ENCODE peak calls at places on chromosomes 13 and 19, in five cellular contexts. W is upper lobe of right lung; O is naive thymus-derived CD8-positive, alpha-beta T cell; K is nucleus accumbens; D is T-helper 1 cell. H is an unnamed sample.

GRCh38 chr13:44906758-44907157 is 82.5 kb downstream of the NUFIP1 start:
- DNase-seq in W (no peak), O (no peak), K (no peak), D (no peak), H (peak)

GRCh38 chr13:78607409-78608253 is 4.3 kb upstream of the POU4F1 start:
- DNase-seq in W (no peak), O (no peak), K (no peak), D (no peak), H (no peak)

GRCh38 chr13:52921194-52921593 is 72.8 kb upstream of the PCDH8 start:
- DNase-seq in W (no peak), O (no peak), K (no peak), D (no peak), H (no peak)

GRCh38 chr19:31260171-31260933 is 88.9 kb downstream of the TSHZ3 start:
- DNase-seq in W (no peak), O (no peak), K (no peak), D (no peak), H (no peak)

GRCh38 chr19:7605490-7606222 is 10.0 kb downstream of the CAMSAP3 start:
- DNase-seq in W (no peak), O (no peak), K (no peak), D (no peak), H (no peak)

GRCh38 chr19:15555759-15556633 is 47.7 kb downstream of the CYP4F22 start:
- DNase-seq in W (peak), O (peak), K (peak), D (peak), H (peak)

GRCh38 chr19:972281-972680 is 11.9 kb upstream of the WDR18 start:
- DNase-seq in W (no peak), O (no peak), K (no peak), D (no peak), H (no peak)

GRCh38 chr13:44132710-44133109 is 240.9 kb upstream of the SERP2 start:
- DNase-seq in W (peak), O (no peak), K (no peak), D (no peak), H (no peak)

GRCh38 chr19:44800461-44800860 is 8.4 kb upstream of the BCAM start:
- DNase-seq in W (peak), O (peak), K (peak), D (peak), H (peak)

GRCh38 chr19:9720541-9720940 is 45.6 kb upstream of the ZNF562 start:
- DNase-seq in W (no peak), O (no peak), K (no peak), D (no peak), H (no peak)

GRCh38 chr13:67285611-67286010 is 55.5 kb upstream of the PCDH9 start:
- DNase-seq in W (no peak), O (no peak), K (no peak), D (no peak), H (no peak)

GRCh38 chr13:33870046-33870668 is 52.2 kb downstream of the RFC3 start:
- DNase-seq in W (no peak), O (no peak), K (no peak), D (no peak), H (no peak)

GRCh38 chr13:24407844-24408243 is 98.5 kb downstream of the C1QTNF9 start:
- DNase-seq in W (no peak), O (no peak), K (no peak), D (no peak), H (no peak)

GRCh38 chr13:36352350-36352749 is 6.2 kb upstream of the SPART start:
- DNase-seq in W (no peak), O (no peak), K (no peak), D (no peak), H (no peak)

GRCh38 chr13:66809496-66809895 is 420.6 kb downstream of the PCDH9 start:
- DNase-seq in W (no peak), O (no peak), K (no peak), D (no peak), H (no peak)

GRCh38 chr13:40271931-40272775 is 394.3 kb downstream of the FOXO1 start:
- DNase-seq in W (no peak), O (no peak), K (peak), D (no peak), H (no peak)

GRCh38 chr19:49851456-49852259 is 699 bp downstream of the PTOV1 start:
- DNase-seq in W (no peak), O (peak), K (peak), D (no peak), H (no peak)

GRCh38 chr19:17210296-17210695 is 4.9 kb upstream of the USE1 start:
- DNase-seq in W (no peak), O (no peak), K (no peak), D (no peak), H (no peak)

GRCh38 chr13:51730927-51731326 is 73.0 kb downstream of the DHRS12 start:
- DNase-seq in W (no peak), O (no peak), K (no peak), D (no peak), H (no peak)

GRCh38 chr19:12484371-12485322 is at the start of gene ZNF709:
- DNase-seq in W (peak), O (peak), K (peak), D (peak), H (peak)

GRCh38 chr13:69683921-69684663 is 423.5 kb upstream of the ATXN8OS start:
- DNase-seq in W (no peak), O (no peak), K (no peak), D (no peak), H (no peak)

GRCh38 chr19:2869618-2870017 is 2.5 kb downstream of the ZNF556 start:
- DNase-seq in W (no peak), O (no peak), K (no peak), D (no peak), H (no peak)

GRCh38 chr19:38451036-38451435 is 17.5 kb downstream of the RYR1 start:
- DNase-seq in W (no peak), O (no peak), K (no peak), D (no peak), H (no peak)

GRCh38 chr13:43196171-43196611 is 172.8 kb downstream of the DNAJC15 start:
- DNase-seq in W (no peak), O (no peak), K (no peak), D (no peak), H (no peak)

GRCh38 chr13:100610399-100611347 is 22.1 kb upstream of the GGACT start:
- DNase-seq in W (no peak), O (no peak), K (no peak), D (no peak), H (no peak)

GRCh38 chr13:94435604-94436226 is 43.8 kb downstream of the DCT start:
- DNase-seq in W (no peak), O (no peak), K (no peak), D (no peak), H (no peak)

GRCh38 chr19:49637865-49638350 is 2.0 kb downstream of the RRAS start:
- DNase-seq in W (peak), O (no peak), K (peak), D (no peak), H (no peak)

GRCh38 chr19:14107581-14108461 is 9.7 kb downstream of the PRKACA start:
- DNase-seq in W (no peak), O (no peak), K (no peak), D (no peak), H (no peak)

GRCh38 chr19:44749318-44749717 is 810 bp downstream of the BCL3 start:
- DNase-seq in W (no peak), O (no peak), K (no peak), D (no peak), H (no peak)

GRCh38 chr13:113182046-113182445 is 23.6 kb downstream of the PROZ start:
- DNase-seq in W (no peak), O (no peak), K (no peak), D (no peak), H (no peak)

GRCh38 chr13:62290542-62290941 is 874.9 kb upstream of the PCDH20 start:
- DNase-seq in W (no peak), O (no peak), K (no peak), D (no peak), H (no peak)

GRCh38 chr13:95641291-95641811 is 3.2 kb downstream of the DZIP1 start:
- DNase-seq in W (no peak), O (no peak), K (no peak), D (no peak), H (peak)

GRCh38 chr13:51684076-51684475 is 99.8 kb downstream of the WDFY2 start:
- DNase-seq in W (no peak), O (no peak), K (no peak), D (no peak), H (no peak)

GRCh38 chr13:75021151-75021550 is 460.8 kb downstream of the TBC1D4 start:
- DNase-seq in W (no peak), O (no peak), K (no peak), D (no peak), H (no peak)